ENCODE peak calls at places on chromosomes 3 and 15, in six cellular contexts. One of them, this sample, is unnamed. For H3K36me3, the result is how much of the 10 kb centered on the place peaks cover.

GRCh38 chr15:60660290-60661051 is 181.5 kb upstream of the ICE2 start:
- DNase-seq in OCI-LY7: no peak
- DNase-seq in SK-N-MC: no peak
- DNase-seq in colonic mucosa: no peak
- DNase-seq in left lung: no peak
- DNase-seq in heart right ventricle: no peak
- DNase-seq in this sample: no peak

GRCh38 chr3:102189564-102190339 is 245.1 kb upstream of the ZPLD1 start:
- DNase-seq in colonic mucosa: no peak
- DNase-seq in left lung: no peak
- DNase-seq in heart right ventricle: no peak
- DNase-seq in SK-N-MC: no peak
- DNase-seq in OCI-LY7: no peak
- DNase-seq in this sample: no peak

GRCh38 chr3:135337176-135337575 is 542.1 kb downstream of the EPHB1 start:
- DNase-seq in heart right ventricle: no peak
- DNase-seq in left lung: no peak
- DNase-seq in OCI-LY7: no peak
- DNase-seq in colonic mucosa: no peak
- DNase-seq in SK-N-MC: no peak
- DNase-seq in this sample: no peak

GRCh38 chr3:11548721-11549131 is 95.0 kb downstream of the VGLL4 start:
- DNase-seq in colonic mucosa: no peak
- DNase-seq in OCI-LY7: no peak
- DNase-seq in heart right ventricle: no peak
- DNase-seq in left lung: no peak
- DNase-seq in SK-N-MC: no peak
- DNase-seq in this sample: no peak

GRCh38 chr3:90136468-90137191 is 1029.2 kb downstream of the EPHA3 start:
- DNase-seq in colonic mucosa: peak
- DNase-seq in OCI-LY7: no peak
- DNase-seq in heart right ventricle: no peak
- DNase-seq in left lung: no peak
- DNase-seq in SK-N-MC: no peak
- DNase-seq in this sample: no peak

GRCh38 chr3:190618349-190619030 is 104.6 kb downstream of the IL1RAP start:
- DNase-seq in heart right ventricle: no peak
- DNase-seq in OCI-LY7: no peak
- DNase-seq in colonic mucosa: no peak
- DNase-seq in SK-N-MC: no peak
- DNase-seq in left lung: no peak
- DNase-seq in this sample: no peak

GRCh38 chr3:120064641-120065040 is 29.6 kb downstream of the GSK3B start:
- DNase-seq in left lung: no peak
- DNase-seq in colonic mucosa: no peak
- DNase-seq in SK-N-MC: no peak
- DNase-seq in OCI-LY7: no peak
- DNase-seq in heart right ventricle: no peak
- DNase-seq in this sample: no peak

GRCh38 chr15:42084465-42085235 is 9.7 kb downstream of the PLA2G4D start:
- DNase-seq in SK-N-MC: no peak
- DNase-seq in left lung: peak
- DNase-seq in colonic mucosa: peak
- DNase-seq in OCI-LY7: peak
- DNase-seq in heart right ventricle: peak
- DNase-seq in this sample: peak

GRCh38 chr3:45035441-45036301 is 9.6 kb downstream of the CLEC3B start:
- DNase-seq in colonic mucosa: peak
- DNase-seq in SK-N-MC: no peak
- DNase-seq in left lung: peak
- DNase-seq in heart right ventricle: peak
- DNase-seq in OCI-LY7: no peak
- DNase-seq in this sample: no peak

GRCh38 chr15:24919446-24919845 is 35.3 kb upstream of the SNRPN start:
- DNase-seq in OCI-LY7: no peak
- DNase-seq in left lung: no peak
- DNase-seq in SK-N-MC: no peak
- DNase-seq in heart right ventricle: no peak
- DNase-seq in colonic mucosa: no peak
- DNase-seq in this sample: no peak

GRCh38 chr15:81865850-81866537 is 179.8 kb downstream of the MEX3B start:
- DNase-seq in heart right ventricle: no peak
- DNase-seq in left lung: no peak
- DNase-seq in SK-N-MC: no peak
- DNase-seq in colonic mucosa: no peak
- DNase-seq in OCI-LY7: peak
- DNase-seq in this sample: no peak

GRCh38 chr3:21913791-21914190 is 162.8 kb upstream of the ZNF385D start:
- DNase-seq in colonic mucosa: no peak
- DNase-seq in heart right ventricle: no peak
- DNase-seq in SK-N-MC: no peak
- DNase-seq in left lung: no peak
- DNase-seq in OCI-LY7: no peak
- DNase-seq in this sample: no peak

GRCh38 chr15:77541421-77542181 is 91.1 kb downstream of the LINGO1 start:
- DNase-seq in SK-N-MC: no peak
- DNase-seq in OCI-LY7: no peak
- DNase-seq in colonic mucosa: no peak
- DNase-seq in heart right ventricle: peak
- DNase-seq in left lung: peak
- DNase-seq in this sample: no peak

GRCh38 chr3:158539414-158540014 is 31.5 kb upstream of the MLF1 start:
- DNase-seq in OCI-LY7: peak
- DNase-seq in heart right ventricle: no peak
- DNase-seq in left lung: no peak
- DNase-seq in colonic mucosa: peak
- DNase-seq in SK-N-MC: peak
- DNase-seq in this sample: no peak

GRCh38 chr15:44193651-44194396 is 1.2 kb downstream of the FRMD5 start:
- DNase-seq in OCI-LY7: no peak
- DNase-seq in colonic mucosa: peak
- DNase-seq in heart right ventricle: no peak
- DNase-seq in left lung: no peak
- DNase-seq in SK-N-MC: no peak
- DNase-seq in this sample: peak

GRCh38 chr3:46668591-46668990 is 24.9 kb downstream of the ALS2CL start:
- DNase-seq in heart right ventricle: no peak
- DNase-seq in colonic mucosa: no peak
- DNase-seq in SK-N-MC: no peak
- DNase-seq in OCI-LY7: no peak
- DNase-seq in left lung: peak
- DNase-seq in this sample: no peak

GRCh38 chr15:23447107-23447500 is at the start of gene GOLGA6L2:
- DNase-seq in heart right ventricle: no peak
- DNase-seq in colonic mucosa: no peak
- DNase-seq in SK-N-MC: no peak
- DNase-seq in OCI-LY7: peak
- DNase-seq in left lung: peak
- DNase-seq in this sample: no peak

GRCh38 chr3:70832035-70832795 is 519.8 kb upstream of the MDFIC2 start:
- DNase-seq in heart right ventricle: peak
- DNase-seq in left lung: no peak
- DNase-seq in colonic mucosa: no peak
- DNase-seq in OCI-LY7: no peak
- DNase-seq in SK-N-MC: no peak
- DNase-seq in this sample: no peak

GRCh38 chr15:89664951-89665350 is 9.7 kb upstream of the KIF7 start:
- DNase-seq in colonic mucosa: no peak
- DNase-seq in heart right ventricle: no peak
- DNase-seq in OCI-LY7: no peak
- DNase-seq in SK-N-MC: no peak
- DNase-seq in left lung: no peak
- DNase-seq in this sample: no peak

GRCh38 chr3:40258555-40258954 is 51.0 kb upstream of the EIF1B start:
- DNase-seq in OCI-LY7: no peak
- DNase-seq in colonic mucosa: no peak
- DNase-seq in SK-N-MC: no peak
- DNase-seq in heart right ventricle: no peak
- DNase-seq in left lung: no peak
- DNase-seq in this sample: no peak

GRCh38 chr3:73499787-73500186 is 125.0 kb downstream of the PDZRN3 start:
- DNase-seq in OCI-LY7: no peak
- DNase-seq in SK-N-MC: no peak
- DNase-seq in colonic mucosa: no peak
- DNase-seq in left lung: no peak
- DNase-seq in heart right ventricle: no peak
- DNase-seq in this sample: no peak

GRCh38 chr3:128587391-128587790 is 63.2 kb downstream of the RPN1 start:
- DNase-seq in left lung: no peak
- DNase-seq in OCI-LY7: no peak
- DNase-seq in colonic mucosa: no peak
- DNase-seq in heart right ventricle: no peak
- DNase-seq in SK-N-MC: no peak
- DNase-seq in this sample: no peak

GRCh38 chr3:113560265-113560664 is 27.9 kb downstream of the SIDT1 start:
- DNase-seq in heart right ventricle: no peak
- DNase-seq in left lung: no peak
- DNase-seq in OCI-LY7: no peak
- DNase-seq in colonic mucosa: no peak
- DNase-seq in SK-N-MC: no peak
- DNase-seq in this sample: no peak

GRCh38 chr3:52171577-52172261 is 17.5 kb upstream of the POC1A start:
- DNase-seq in OCI-LY7: no peak
- DNase-seq in colonic mucosa: no peak
- DNase-seq in SK-N-MC: no peak
- DNase-seq in heart right ventricle: no peak
- DNase-seq in left lung: no peak
- DNase-seq in this sample: peak

GRCh38 chr15:29208352-29208751 is 61.3 kb downstream of the NSMCE3 start:
- DNase-seq in heart right ventricle: no peak
- DNase-seq in OCI-LY7: no peak
- DNase-seq in colonic mucosa: no peak
- DNase-seq in left lung: no peak
- DNase-seq in SK-N-MC: no peak
- DNase-seq in this sample: no peak

GRCh38 chr3:72569754-72570440 is 278.3 kb downstream of the SHQ1 start:
- DNase-seq in heart right ventricle: no peak
- DNase-seq in colonic mucosa: no peak
- DNase-seq in OCI-LY7: no peak
- DNase-seq in SK-N-MC: no peak
- DNase-seq in left lung: no peak
- DNase-seq in this sample: no peak

GRCh38 chr3:55742027-55742710 is 255.1 kb upstream of the WNT5A start:
- DNase-seq in heart right ventricle: no peak
- DNase-seq in SK-N-MC: no peak
- DNase-seq in colonic mucosa: no peak
- DNase-seq in OCI-LY7: no peak
- DNase-seq in left lung: no peak
- DNase-seq in this sample: no peak

GRCh38 chr15:74295800-74296199 is 59.7 kb downstream of the CCDC33 start:
- DNase-seq in colonic mucosa: no peak
- DNase-seq in heart right ventricle: no peak
- DNase-seq in left lung: no peak
- DNase-seq in SK-N-MC: no peak
- DNase-seq in OCI-LY7: no peak
- DNase-seq in this sample: no peak

GRCh38 chr3:162171970-162172369 is 675.4 kb downstream of the OTOL1 start:
- DNase-seq in SK-N-MC: no peak
- DNase-seq in colonic mucosa: no peak
- DNase-seq in left lung: no peak
- DNase-seq in OCI-LY7: no peak
- DNase-seq in heart right ventricle: no peak
- DNase-seq in this sample: no peak

GRCh38 chr3:9678493-9678892 is 25.1 kb upstream of the CPNE9 start:
- DNase-seq in OCI-LY7: no peak
- DNase-seq in colonic mucosa: no peak
- DNase-seq in SK-N-MC: no peak
- DNase-seq in heart right ventricle: no peak
- DNase-seq in left lung: no peak
- DNase-seq in this sample: no peak
- H3K36me3 ChIP-seq in OCI-LY7: half or more
- H3K36me3 ChIP-seq in colonic mucosa: under half
- H3K36me3 ChIP-seq in SK-N-MC: under half
- H3K36me3 ChIP-seq in heart right ventricle: under half
- H3K36me3 ChIP-seq in left lung: half or more
- H3K36me3 ChIP-seq in this sample: half or more

DNA sequence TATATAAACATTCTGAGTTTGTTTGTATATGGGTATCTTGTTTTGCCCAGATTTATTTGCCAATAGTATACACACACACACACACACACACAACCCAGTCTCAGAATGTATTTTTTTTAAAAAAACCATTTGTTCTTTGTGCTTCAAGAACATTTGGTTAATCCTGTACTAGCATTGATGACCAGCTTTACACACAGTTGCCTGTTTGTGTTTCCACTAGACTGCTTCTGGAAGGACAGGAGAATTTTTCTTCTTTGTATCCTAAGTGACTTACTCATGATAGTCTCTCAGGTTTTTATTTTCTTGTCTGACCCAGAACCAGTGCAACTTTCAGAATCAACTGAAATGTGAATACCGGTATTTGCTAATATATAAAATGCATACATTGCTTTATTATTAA is 40.5 kb downstream of the U2SURP start:
- DNase-seq in SK-N-MC: no peak
- DNase-seq in left lung: no peak
- DNase-seq in heart right ventricle: no peak
- DNase-seq in OCI-LY7: no peak
- DNase-seq in colonic mucosa: no peak
- DNase-seq in this sample: no peak
- H3K36me3 ChIP-seq in SK-N-MC: half or more
- H3K36me3 ChIP-seq in left lung: half or more
- H3K36me3 ChIP-seq in heart right ventricle: under half
- H3K36me3 ChIP-seq in OCI-LY7: half or more
- H3K36me3 ChIP-seq in colonic mucosa: under half
- H3K36me3 ChIP-seq in this sample: under half

DNA sequence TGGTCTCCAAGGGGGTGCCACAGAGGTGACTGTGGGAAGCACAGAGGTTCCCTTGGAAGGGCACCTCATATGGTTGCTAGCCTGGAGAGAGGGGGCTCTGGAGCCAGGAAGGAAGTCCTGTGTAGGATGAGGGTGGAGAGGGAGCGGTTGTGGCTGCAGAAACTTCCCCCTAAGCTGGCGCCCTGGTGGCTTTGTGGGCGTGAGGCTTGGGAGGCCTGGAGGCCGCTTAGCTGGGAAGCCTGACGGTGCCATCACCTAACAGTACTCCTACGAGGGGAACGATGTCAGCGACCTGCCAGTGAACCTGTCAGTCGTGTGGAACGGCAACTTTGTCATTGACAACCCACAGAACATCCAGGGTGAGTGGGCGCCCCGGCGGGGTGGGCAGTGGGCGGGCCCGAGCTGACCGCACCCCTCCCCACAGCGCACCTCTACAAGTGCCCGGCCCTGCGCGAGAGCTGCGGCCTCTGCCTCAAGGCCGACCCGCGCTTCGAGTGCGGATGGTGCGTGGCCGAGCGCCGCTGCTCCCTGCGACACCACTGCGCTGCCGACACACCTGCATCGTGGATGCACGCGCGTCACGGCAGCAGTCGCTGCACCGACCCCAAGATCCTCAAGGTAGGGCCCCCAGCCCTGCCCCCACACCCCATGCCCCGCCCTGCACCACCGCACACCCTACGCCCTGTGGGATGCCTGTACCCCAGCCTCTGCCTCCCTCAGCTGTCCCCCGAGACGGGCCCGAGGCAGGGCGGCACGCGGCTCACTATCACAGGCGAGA is 31.0 kb downstream of the PLXNA1 start:
- DNase-seq in left lung: no peak
- DNase-seq in OCI-LY7: no peak
- DNase-seq in SK-N-MC: no peak
- DNase-seq in heart right ventricle: no peak
- DNase-seq in colonic mucosa: no peak
- DNase-seq in this sample: no peak
- H3K36me3 ChIP-seq in left lung: half or more
- H3K36me3 ChIP-seq in OCI-LY7: under half
- H3K36me3 ChIP-seq in SK-N-MC: under half
- H3K36me3 ChIP-seq in heart right ventricle: under half
- H3K36me3 ChIP-seq in colonic mucosa: under half
- H3K36me3 ChIP-seq in this sample: under half

GRCh38 chr3:60841355-60841754 is 409.9 kb downstream of the FHIT start:
- DNase-seq in OCI-LY7: no peak
- DNase-seq in heart right ventricle: no peak
- DNase-seq in left lung: no peak
- DNase-seq in colonic mucosa: no peak
- DNase-seq in SK-N-MC: no peak
- DNase-seq in this sample: no peak
- H3K36me3 ChIP-seq in OCI-LY7: under half
- H3K36me3 ChIP-seq in heart right ventricle: under half
- H3K36me3 ChIP-seq in left lung: under half
- H3K36me3 ChIP-seq in colonic mucosa: under half
- H3K36me3 ChIP-seq in SK-N-MC: under half
- H3K36me3 ChIP-seq in this sample: under half